ENCODE peak calls at places on chromosomes 7 and 10, in four cellular contexts. Y, U, B and Z are unnamed samples.

GRCh38 chr7:78149787-78150186 is 351.2 kb downstream of the PHTF2 start:
- DNase-seq in Y (peak; percentile 33), B (no peak), U (no peak), Z (no peak)

GRCh38 chr7:137820677-137821420 is 25.9 kb downstream of the DGKI start:
- DNase-seq in B (peak; percentile 47), U (peak; percentile 80), Y (peak; percentile 89), Z (no peak)

GRCh38 chr10:103638948-103639347 is 145.4 kb downstream of the NEURL1 start:
- DNase-seq in Y (no peak), B (no peak), U (no peak), Z (no peak)

GRCh38 chr7:39720586-39720985 is 97.2 kb downstream of the RALA start:
- DNase-seq in U (no peak), Y (no peak), B (no peak), Z (no peak)

GRCh38 chr10:78634389-78634815 is 434.4 kb upstream of the ZMIZ1 start:
- DNase-seq in Y (no peak), B (no peak), U (peak; percentile 51), Z (no peak)

GRCh38 chr7:139571651-139572050 is 48.2 kb downstream of the CLEC2L start:
- DNase-seq in U (no peak), B (no peak), Y (no peak), Z (no peak)

GRCh38 chr10:110996256-110996655 is 76.9 kb downstream of the SHOC2 start:
- DNase-seq in B (no peak), U (no peak), Y (no peak), Z (no peak)

GRCh38 chr7:36863901-36864701 is 139.8 kb upstream of the AOAH start:
- DNase-seq in B (peak; percentile 71), Y (no peak), U (no peak), Z (peak; percentile 73)

GRCh38 chr7:129363-130221 is 62.8 kb upstream of the FAM20C start:
- DNase-seq in U (no peak), Y (peak; percentile 97), B (peak; percentile 81), Z (no peak)

GRCh38 chr10:19946791-19947190 is 130.6 kb downstream of the PLXDC2 start:
- DNase-seq in U (no peak), Y (no peak), B (no peak), Z (no peak)

GRCh38 chr7:100563809-100564400 is 9.8 kb downstream of the SAP25 start:
- DNase-seq in B (no peak), U (peak; percentile 87), Y (peak; percentile 24), Z (peak; percentile 20)

GRCh38 chr7:140643416-140643815 is 2.8 kb upstream of the DENND2A start:
- DNase-seq in Y (no peak), U (no peak), B (no peak), Z (no peak)

GRCh38 chr10:97003804-97004201 is 171.7 kb downstream of the LCOR start:
- DNase-seq in B (no peak), U (no peak), Y (no peak), Z (no peak)

GRCh38 chr10:122368502-122369254 is 5.8 kb upstream of the PLEKHA1 start:
- DNase-seq in B (peak; percentile 85), Y (no peak), U (no peak), Z (no peak)

GRCh38 chr10:47409171-47409865 is 25.2 kb upstream of the ZNF488 start:
- DNase-seq in B (no peak), Y (no peak), U (no peak), Z (no peak)

GRCh38 chr10:10831085-10831484 is 186.6 kb upstream of the CELF2 start:
- DNase-seq in B (no peak), U (no peak), Y (no peak), Z (no peak)

GRCh38 chr7:35630573-35630972 is 64.4 kb downstream of the HERPUD2 start:
- DNase-seq in Y (no peak), U (no peak), B (peak; percentile 36), Z (no peak)

GRCh38 chr10:76882245-76882644 is 755.4 kb downstream of the KCNMA1 start:
- DNase-seq in B (peak; percentile 6), U (no peak), Y (no peak), Z (no peak)

GRCh38 chr7:116443101-116443523 is 56.4 kb upstream of the CAV2 start:
- DNase-seq in B (no peak), Y (no peak), U (no peak), Z (no peak)

GRCh38 chr10:86164216-86164774 is 202.3 kb downstream of the GRID1 start:
- DNase-seq in U (no peak), Y (no peak), B (no peak), Z (no peak)

GRCh38 chr7:12728192-12728538 is 40.7 kb downstream of the ARL4A start:
- DNase-seq in Y (peak; percentile 20), B (no peak), U (no peak), Z (no peak)

GRCh38 chr10:7590271-7590670 is 76.5 kb downstream of the ITIH5 start:
- DNase-seq in Y (no peak), U (no peak), B (no peak), Z (no peak)